ENCODE peak calls at places on chromosomes 4 and X, in five cellular contexts. G, S, E, X and A are unnamed samples.

GRCh38 chr4:6668391-6668790 is 25.3 kb upstream of the S100P start:
- DNase-seq in G (no peak), S (no peak), E (peak), X (no peak), A (no peak)

GRCh38 chr4:24643774-24644520 is 59.6 kb upstream of the DHX15 start:
- DNase-seq in G (no peak), S (no peak), E (no peak), X (no peak), A (no peak)

GRCh38 chr4:99103166-99103565 is 14.6 kb upstream of the ADH5 start:
- DNase-seq in G (no peak), S (no peak), E (no peak), X (no peak), A (no peak)

GRCh38 chr4:153205757-153206156 is 1.5 kb downstream of the TRIM2 start:
- DNase-seq in G (peak), S (no peak), E (peak), X (no peak), A (no peak)

GRCh38 chr4:5676763-5677162 is 31.6 kb downstream of the EVC2 start:
- DNase-seq in G (no peak), S (no peak), E (no peak), X (no peak), A (no peak)

GRCh38 chrX:152819271-152819670 is 11.3 kb downstream of the CETN2 start:
- DNase-seq in G (no peak), S (no peak), E (no peak), X (no peak), A (no peak)

GRCh38 chrX:106791495-106791894 is 11.0 kb upstream of the TBC1D8B start:
- DNase-seq in G (no peak), S (no peak), E (no peak), X (no peak), A (no peak)

GRCh38 chrX:23726196-23726595 is 16.9 kb downstream of the ACOT9 start:
- DNase-seq in G (no peak), S (no peak), E (no peak), X (no peak), A (no peak)

GRCh38 chr4:151104621-151105020 is 5.2 kb downstream of the RPS3A start:
- DNase-seq in G (no peak), S (no peak), E (no peak), X (no peak), A (no peak)

GRCh38 chr4:64756016-64756415 is 346.8 kb upstream of the TECRL start:
- DNase-seq in G (no peak), S (no peak), E (peak), X (no peak), A (no peak)

GRCh38 chrX:136780738-136781137 is at the start of gene ARHGEF6:
- DNase-seq in G (no peak), S (no peak), E (no peak), X (no peak), A (no peak)

GRCh38 chr4:8760561-8760960 is 111.1 kb downstream of the HMX1 start:
- DNase-seq in G (no peak), S (peak), E (no peak), X (no peak), A (no peak)

GRCh38 chrX:64570204-64570603 is 175.0 kb upstream of the MTMR8 start:
- DNase-seq in G (no peak), S (no peak), E (no peak), X (no peak), A (no peak)
- TF ChIP-seq CTCF in G (no peak), S (no peak), E (no peak), X (no peak), A (no peak)

GRCh38 chr4:77500801-77501200 is 104.8 kb upstream of the CXCL13 start:
- DNase-seq in G (no peak), S (no peak), E (no peak), X (no peak), A (no peak)
- H3K27ac ChIP-seq in G (no peak), S (no peak), E (no peak), X (no peak), A (no peak)

GRCh38 chrX:77162777-77163176 is 284.4 kb upstream of the FGF16 start:
- DNase-seq in G (no peak), S (no peak), E (no peak), X (no peak), A (no peak)

GRCh38 chrX:77160301-77160700 is 286.9 kb upstream of the FGF16 start:
- DNase-seq in G (no peak), S (no peak), E (no peak), X (no peak), A (no peak)
- TF ChIP-seq CTCF in G (no peak), S (no peak), E (peak), X (peak), A (no peak)

DNA sequence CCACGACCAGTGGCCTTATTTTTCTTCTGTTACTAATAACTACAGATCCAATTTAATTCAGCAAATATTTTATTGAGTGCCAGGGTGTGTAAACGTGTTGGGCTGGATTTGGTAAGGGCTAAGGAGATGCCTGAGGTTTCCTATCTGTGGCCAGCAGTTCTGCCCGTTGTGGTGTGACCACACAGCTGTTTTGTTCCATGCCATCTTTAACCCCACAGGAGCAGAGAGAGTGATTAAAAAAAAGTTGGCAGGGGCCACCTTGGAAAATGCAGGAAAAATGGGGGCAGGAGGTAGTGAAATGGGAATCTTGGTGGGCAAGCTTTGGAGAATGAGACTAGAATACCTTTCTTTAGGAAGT is 1.1 kb downstream of the PLAC8 start:
- DNase-seq in G (no peak), S (no peak), E (peak), X (no peak), A (no peak)
- H3K27ac ChIP-seq in G (peak), S (no peak), E (no peak), X (no peak), A (peak)

DNA sequence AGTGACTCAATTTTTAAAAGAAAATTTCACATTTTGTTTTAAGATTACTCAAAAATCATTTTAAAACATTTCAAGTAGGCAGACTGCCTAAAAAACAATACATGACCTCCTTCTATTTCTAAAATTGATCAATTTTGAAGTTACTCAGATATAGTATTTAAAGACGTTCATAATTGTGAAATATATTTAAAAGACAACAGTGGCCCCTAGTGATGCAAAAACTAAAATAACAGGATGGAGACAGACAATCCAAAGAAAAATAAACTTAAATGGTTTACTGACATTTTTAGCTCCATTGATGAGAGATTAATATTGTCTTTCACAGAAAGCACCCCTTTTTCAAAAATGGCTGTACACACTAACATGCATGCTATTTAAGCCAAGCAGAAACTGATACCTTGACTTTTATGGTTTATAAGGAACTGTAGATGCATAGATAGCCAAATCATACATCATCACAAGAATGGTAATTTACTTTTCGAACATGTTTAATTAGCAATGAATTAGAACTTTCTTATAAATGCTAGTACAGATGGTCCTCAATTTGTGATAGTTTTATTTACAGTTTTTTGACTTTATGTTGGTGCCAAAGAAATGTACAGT is 69.8 kb upstream of the FAT4 start:
- DNase-seq in G (no peak), S (no peak), E (peak), X (no peak), A (no peak)
- TF ChIP-seq CTCF in G (peak), S (peak), E (peak), X (peak), A (peak)

GRCh38 chr4:53580301-53580700 is 11.0 kb downstream of the LNX1 start:
- DNase-seq in G (no peak), S (no peak), E (no peak), X (no peak), A (no peak)
- H3K27ac ChIP-seq in G (no peak), S (no peak), E (no peak), X (no peak), A (no peak)